ENCODE peak calls at places on chromosomes 3 and 15, in four cellular contexts. G, Q, C and P are unnamed samples.

GRCh38 chr3:139113231-139113749 is 68.6 kb upstream of the PRR23C start:
- DNase-seq in G (no peak), Q (no peak), C (no peak), P (no peak)

GRCh38 chr3:10688126-10688525 is 127.9 kb upstream of the SLC6A11 start:
- DNase-seq in G (no peak), Q (no peak), C (no peak), P (no peak)

GRCh38 chr3:176867681-176868663 is 329.3 kb downstream of the TBL1XR1 start:
- DNase-seq in G (no peak), Q (no peak), C (peak; percentile 95), P (no peak)

GRCh38 chr15:57156210-57156887 is 220.0 kb upstream of the CGNL1 start:
- DNase-seq in G (no peak), Q (no peak), C (peak; percentile 35), P (no peak)

GRCh38 chr3:88595025-88595424 is 445.3 kb downstream of the C3orf38 start:
- DNase-seq in G (no peak), Q (no peak), C (no peak), P (no peak)

GRCh38 chr15:54033954-54034458 is 55.8 kb downstream of the UNC13C start:
- DNase-seq in G (no peak), Q (no peak), C (no peak), P (no peak)

GRCh38 chr3:85360742-85361387 is 402.1 kb downstream of the CADM2 start:
- DNase-seq in G (no peak), Q (peak; percentile 2), C (peak; percentile 66), P (peak; percentile 47)

GRCh38 chr3:157079677-157080369 is 80.1 kb downstream of the CCNL1 start:
- DNase-seq in G (no peak), Q (no peak), C (no peak), P (no peak)

GRCh38 chr3:8660781-8661180 is 16.2 kb upstream of the SSUH2 start:
- DNase-seq in G (no peak), Q (no peak), C (no peak), P (no peak)

GRCh38 chr15:44735482-44736260 is 657 bp upstream of the TRIM69 start:
- DNase-seq in G (no peak), Q (no peak), C (no peak), P (no peak)

GRCh38 chr3:151085889-151086483 is 522 bp downstream of the MED12L start:
- DNase-seq in G (peak; percentile 15), Q (no peak), C (peak; percentile 53), P (peak; percentile 53)

GRCh38 chr15:22892333-22892732 is 53.9 kb downstream of the NIPA2 start:
- DNase-seq in G (no peak), Q (peak; percentile 40), C (no peak), P (no peak)

GRCh38 chr15:85407421-85408269 is 27.2 kb downstream of the AKAP13 start:
- DNase-seq in G (no peak), Q (no peak), C (peak; percentile 26), P (peak; percentile 26)

GRCh38 chr3:122952509-122952908 is 75.1 kb downstream of the SEMA5B start:
- DNase-seq in G (peak; percentile 21), Q (no peak), C (no peak), P (no peak)

GRCh38 chr3:182728248-182728647 is 65.1 kb upstream of the ATP11B start:
- DNase-seq in G (no peak), Q (no peak), C (no peak), P (no peak)

GRCh38 chr3:173529062-173529711 is 131.6 kb downstream of the NLGN1 start:
- DNase-seq in G (no peak), Q (no peak), C (peak; percentile 8), P (peak; percentile 39)

GRCh38 chr3:42736081-42736480 is 33.5 kb upstream of the HHATL start:
- DNase-seq in G (no peak), Q (no peak), C (no peak), P (no peak)

GRCh38 chr3:140342668-140343067 is 335.2 kb upstream of the TRIM42 start:
- DNase-seq in G (no peak), Q (no peak), C (peak; percentile 31), P (no peak)

GRCh38 chr3:16512435-16513140 is 911 bp downstream of the RFTN1 start:
- DNase-seq in G (peak; percentile 68), Q (no peak), C (no peak), P (no peak)

GRCh38 chr3:184358921-184359350 is 2.5 kb downstream of the CLCN2 start:
- DNase-seq in G (no peak), Q (no peak), C (no peak), P (no peak)

GRCh38 chr3:24498391-24498790 is 3.7 kb upstream of the THRB start:
- DNase-seq in G (no peak), Q (no peak), C (no peak), P (no peak)

GRCh38 chr15:48393650-48394049 is 62.4 kb downstream of the DUT start:
- DNase-seq in G (no peak), Q (no peak), C (peak; percentile 41), P (no peak)

GRCh38 chr3:72892870-72893269 is 5.0 kb downstream of the GXYLT2 start:
- DNase-seq in G (no peak), Q (peak; percentile 63), C (peak; percentile 74), P (peak; percentile 43)

GRCh38 chr3:40719660-40720287 is 195.0 kb downstream of the ZNF621 start:
- DNase-seq in G (no peak), Q (peak; percentile 48), C (no peak), P (no peak)

GRCh38 chr3:2783261-2783660 is 326.9 kb downstream of the IL5RA start:
- DNase-seq in G (no peak), Q (no peak), C (no peak), P (no peak)

GRCh38 chr3:51024765-51025681 is 350.3 kb downstream of the DOCK3 start:
- DNase-seq in G (no peak), Q (no peak), C (no peak), P (peak; percentile 9)

GRCh38 chr3:42539871-42540714 is 37.6 kb downstream of the VIPR1 start:
- DNase-seq in G (no peak), Q (peak; percentile 94), C (no peak), P (peak; percentile 75)

GRCh38 chr3:42025388-42026138 is 63.7 kb upstream of the ULK4 start:
- DNase-seq in G (peak; percentile 78), Q (peak; percentile 87), C (peak; percentile 76), P (peak; percentile 64)

GRCh38 chr15:45648521-45649200 is 13.8 kb downstream of the SQOR start:
- DNase-seq in G (no peak), Q (no peak), C (no peak), P (no peak)

GRCh38 chr3:71684752-71685151 is 40.5 kb downstream of the EIF4E3 start:
- DNase-seq in G (no peak), Q (no peak), C (no peak), P (no peak)

GRCh38 chr3:161069441-161070251 is 35.5 kb downstream of the B3GALNT1 start:
- DNase-seq in G (no peak), Q (no peak), C (no peak), P (no peak)

GRCh38 chr3:189270248-189270832 is 98.6 kb downstream of the TPRG1 start:
- DNase-seq in G (peak; percentile 21), Q (no peak), C (peak; percentile 68), P (peak; percentile 33)

GRCh38 chr3:127783166-127783565 is 39.1 kb downstream of the MGLL start:
- DNase-seq in G (no peak), Q (no peak), C (no peak), P (no peak)

GRCh38 chr15:65561934-65562333 is 31.7 kb downstream of the HACD3 start:
- DNase-seq in G (no peak), Q (no peak), C (no peak), P (no peak)

GRCh38 chr3:167187211-167187610 is 192.9 kb downstream of the ZBBX start:
- DNase-seq in G (no peak), Q (no peak), C (no peak), P (no peak)

GRCh38 chr3:63921741-63922482 is 9.7 kb upstream of the SCAANT1 start:
- DNase-seq in G (no peak), Q (no peak), C (no peak), P (no peak)

GRCh38 chr3:30659270-30660127 is 53.1 kb downstream of the TGFBR2 start:
- DNase-seq in G (no peak), Q (no peak), C (no peak), P (no peak)